ENCODE peak calls at places on chromosomes 7 and 10, in four cellular contexts. J is GM12878, F is H1, H is HCT116. E is an unnamed sample.

GRCh38 chr10:94641480-94641879 is 42.0 kb upstream of the CYP2C18 start:
- DNase-seq in J (no peak), H (no peak), F (no peak), E (no peak)

GRCh38 chr10:3886191-3886590 is 101.2 kb upstream of the KLF6 start:
- DNase-seq in H (no peak), F (peak), J (no peak), E (no peak)

GRCh38 chr7:52863667-52864066 is 171.8 kb upstream of the POM121L12 start:
- DNase-seq in J (no peak), H (no peak), F (no peak), E (no peak)

GRCh38 chr10:62115842-62116241 is 152.8 kb downstream of the RTKN2 start:
- DNase-seq in F (no peak), J (no peak), H (no peak), E (no peak)

GRCh38 chr10:101165736-101166135 is 34.6 kb downstream of the TLX1 start:
- DNase-seq in F (no peak), J (no peak), H (no peak), E (no peak)

GRCh38 chr7:24701232-24701898 is 55.9 kb downstream of the GSDME start:
- DNase-seq in J (no peak), H (no peak), F (no peak), E (no peak)

GRCh38 chr7:137992738-137993394 is 9.0 kb downstream of the CREB3L2 start:
- DNase-seq in F (no peak), J (no peak), H (no peak), E (peak)

GRCh38 chr7:5396999-5397656 is 26.5 kb downstream of the TNRC18 start:
- DNase-seq in J (peak), H (peak), F (no peak), E (peak)

GRCh38 chr10:84946984-84947383 is 618.6 kb downstream of the CCSER2 start:
- DNase-seq in H (no peak), J (no peak), F (no peak), E (no peak)

GRCh38 chr10:16867556-16867955 is 50.3 kb upstream of the RSU1 start:
- DNase-seq in H (peak), J (no peak), F (no peak), E (no peak)

GRCh38 chr10:125129076-125129458 is 31.3 kb downstream of the CTBP2 start:
- DNase-seq in J (no peak), H (no peak), F (no peak), E (no peak)

GRCh38 chr7:4791738-4792536 is 16.5 kb downstream of the AP5Z1 start:
- DNase-seq in H (peak), J (no peak), F (peak), E (peak)

GRCh38 chr7:70480913-70481579 is 650.9 kb upstream of the GALNT17 start:
- DNase-seq in F (no peak), J (no peak), H (no peak), E (no peak)
- TF ChIP-seq SRF in F (no peak), J (no peak), H (no peak), E (no peak)

GRCh38 chr7:101728888-101729883 is 88.2 kb upstream of the CUX1 start:
- DNase-seq in J (no peak), F (no peak), H (peak), E (peak)
- TF ChIP-seq SIN3A in J (no peak), F (no peak), H (peak), E (no peak)

DNA sequence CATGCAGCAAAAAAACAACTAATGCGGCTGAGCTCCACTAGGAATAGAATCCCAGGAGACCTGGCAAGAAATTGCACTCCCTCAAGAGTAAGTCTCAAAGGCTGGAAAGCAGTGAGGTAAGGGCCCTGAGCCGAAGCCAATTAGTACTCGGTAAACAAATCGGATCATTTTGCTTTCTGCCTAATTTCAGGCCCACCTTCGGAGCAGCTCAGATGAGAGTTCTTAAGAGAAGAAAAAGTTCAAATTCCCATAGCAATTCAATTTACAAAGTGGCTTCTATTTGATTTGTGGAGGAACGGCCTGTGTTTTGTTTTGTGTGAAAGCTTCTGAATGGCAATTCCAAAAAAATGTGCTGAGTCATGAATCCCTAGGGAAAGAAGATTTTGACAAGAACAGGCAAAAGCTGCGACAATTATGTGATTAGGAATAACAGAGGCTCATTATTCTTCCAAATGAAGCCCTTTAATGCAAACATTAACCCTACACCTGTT is 60.9 kb downstream of the SLC16A9 start:
- DNase-seq in F (no peak), H (no peak), J (no peak), E (no peak)
- TF ChIP-seq SRF in F (no peak), H (no peak), J (no peak), E (no peak)

DNA sequence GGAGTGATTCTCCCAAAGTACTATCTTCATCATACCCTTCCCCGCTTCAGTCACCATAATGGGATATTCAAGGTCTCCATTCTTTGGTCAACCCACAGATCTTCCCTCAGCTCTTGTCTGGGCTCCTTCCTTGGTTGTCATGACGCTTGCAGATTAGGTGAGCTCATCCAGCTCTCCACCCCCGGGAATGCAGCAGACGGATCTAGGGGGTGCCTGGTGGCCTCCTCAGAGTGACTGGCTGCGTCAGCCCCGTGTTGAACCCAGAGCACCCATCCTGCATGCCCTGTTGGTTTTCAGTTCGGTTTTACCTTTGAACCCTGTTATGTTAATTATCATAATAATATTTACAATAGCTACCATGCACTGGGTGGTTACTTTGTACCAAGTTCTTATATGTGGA is 6.4 kb downstream of the NEURL1 start:
- DNase-seq in J (no peak), F (no peak), H (no peak), E (no peak)
- TF ChIP-seq SIN3A in J (no peak), F (no peak), H (no peak), E (no peak)

DNA sequence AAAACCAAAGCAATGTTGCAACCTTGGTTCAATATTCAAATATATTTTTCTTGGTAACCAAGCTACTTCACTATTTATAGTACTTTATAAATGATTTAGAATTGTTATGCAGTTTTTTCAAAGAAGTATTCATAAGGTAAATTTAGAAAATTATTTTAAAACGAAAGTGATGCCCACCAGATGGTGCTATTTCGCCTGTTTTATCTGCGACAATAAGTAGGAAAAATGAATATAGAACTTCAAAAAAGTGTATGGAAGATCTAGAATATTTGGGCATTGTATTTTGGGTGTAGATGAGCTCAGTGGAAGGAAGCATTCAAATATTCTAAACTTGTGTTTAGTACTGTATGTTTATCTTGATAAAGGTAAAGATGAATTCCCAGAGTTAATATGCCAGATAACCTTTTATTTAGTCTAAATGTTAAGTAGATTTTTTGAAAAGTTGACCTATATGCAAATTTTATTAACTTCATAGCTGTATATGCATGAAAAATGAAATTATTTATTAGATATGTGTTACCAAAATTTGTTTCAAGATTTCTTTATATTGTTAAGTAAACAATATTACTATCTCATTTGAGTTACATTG is 93.2 kb downstream of the ADK start:
- DNase-seq in H (peak), F (no peak), J (no peak), E (peak)
- TF ChIP-seq SRF in H (no peak), F (no peak), J (no peak), E (no peak)

DNA sequence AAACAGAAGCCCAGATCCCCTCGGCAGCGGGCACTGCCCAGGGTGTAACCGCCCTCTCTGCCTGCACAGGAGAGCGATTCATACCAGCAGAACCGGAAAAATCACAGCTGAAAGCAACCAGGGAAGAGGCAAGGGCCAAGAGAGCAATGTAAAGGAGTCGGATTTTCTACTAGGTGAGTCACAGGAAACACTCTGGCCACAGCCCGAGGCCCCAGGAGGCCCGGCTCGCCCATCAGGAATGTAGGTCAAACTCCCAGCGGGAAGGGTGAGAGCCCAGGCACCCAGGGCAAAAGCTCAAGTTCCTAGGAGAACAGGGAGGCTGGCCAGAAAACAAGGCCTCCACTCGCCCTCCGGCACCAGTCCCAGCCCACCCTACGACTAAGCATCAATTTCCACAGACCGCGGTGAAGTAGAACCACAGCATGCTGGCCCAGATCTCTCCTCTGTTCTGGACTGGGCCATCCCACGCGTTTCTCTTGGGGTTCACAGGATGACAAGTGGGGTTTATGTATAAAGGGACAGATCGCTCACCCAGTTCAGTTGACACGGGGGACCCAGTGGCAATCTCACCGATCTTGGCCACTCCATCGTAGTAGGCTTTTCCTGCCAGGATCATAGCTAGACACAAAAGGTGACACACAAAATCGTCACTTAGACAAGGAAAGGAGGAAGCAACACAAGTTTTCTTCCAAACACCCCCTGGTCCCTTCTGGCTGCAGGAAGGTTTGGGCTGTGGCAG is 46.2 kb downstream of the BAIAP2L1 start:
- DNase-seq in J (no peak), H (peak), F (no peak), E (peak)
- TF ChIP-seq SIN3A in J (no peak), H (peak), F (no peak), E (no peak)

GRCh38 chr7:134031835-134032617 is 95.1 kb upstream of the LRGUK start:
- DNase-seq in F (no peak), J (no peak), H (no peak), E (no peak)
- TF ChIP-seq SRF in F (no peak), J (no peak), H (no peak), E (no peak)

GRCh38 chr10:129047001-129047400 is 420.0 kb upstream of the MGMT start:
- DNase-seq in H (no peak), J (no peak), F (no peak), E (no peak)

GRCh38 chr10:129047585-129047984 is 419.5 kb upstream of the MGMT start:
- DNase-seq in F (no peak), J (no peak), H (no peak), E (no peak)

GRCh38 chr10:129046074-129046681 is 420.9 kb upstream of the MGMT start:
- DNase-seq in J (no peak), F (no peak), H (no peak), E (no peak)

GRCh38 chr10:129048513-129048912 is 418.5 kb upstream of the MGMT start:
- DNase-seq in H (no peak), F (no peak), J (no peak), E (no peak)

GRCh38 chr10:129049501-129049900 is 417.5 kb upstream of the MGMT start:
- DNase-seq in H (no peak), F (no peak), J (no peak), E (no peak)
- TF ChIP-seq SIN3A in H (no peak), F (no peak), J (no peak), E (no peak)

GRCh38 chr10:109940553-109940952 is 17.2 kb upstream of the XPNPEP1 start:
- DNase-seq in F (no peak), H (no peak), J (no peak), E (no peak)
- TF ChIP-seq SRF in F (no peak), H (no peak), J (no peak), E (no peak)

E was measured in HepG2.